ENCODE peak calls at places on chromosomes 16 and 17, in six cellular contexts. Z is AG09319, Q is IMR-90, M is keratinocyte, L is osteocyte, F is glutamatergic neuron. E is an unnamed sample.
A peak's percentile ranks its signal among the peaks of the same experiment; 100 is the strongest.

GRCh38 chr16:67939507-67940435 is 3.1 kb upstream of the PSMB10 start:
- DNase-seq in Z (no peak), Q (no peak), M (no peak), L (no peak), F (no peak), E (no peak)

GRCh38 chr17:1486802-1487695 is 5.4 kb downstream of the MYO1C start:
- DNase-seq in Z (no peak), Q (no peak), M (peak; percentile 71), L (peak; percentile 91), F (peak; percentile 84), E (no peak)

GRCh38 chr16:58197314-58198012 is 443 bp downstream of the CSNK2A2 start:
- DNase-seq in Z (no peak), Q (no peak), M (no peak), L (no peak), F (peak; percentile 24), E (no peak)

GRCh38 chr16:14427371-14427948 is 202.6 kb downstream of the PARN start:
- DNase-seq in Z (no peak), Q (peak; percentile 31), M (no peak), L (no peak), F (no peak), E (no peak)

GRCh38 chr17:51164911-51165679 is 1.1 kb upstream of the NME2 start:
- DNase-seq in Z (no peak), Q (no peak), M (no peak), L (no peak), F (peak; percentile 60), E (no peak)

GRCh38 chr16:48561960-48562393 is 48.0 kb downstream of the N4BP1 start:
- DNase-seq in Z (no peak), Q (peak; percentile 31), M (no peak), L (no peak), F (no peak), E (peak; percentile 43)

GRCh38 chr17:80187493-80187892 is 17.7 kb downstream of the CARD14 start:
- DNase-seq in Z (peak; percentile 24), Q (no peak), M (no peak), L (no peak), F (no peak), E (no peak)

GRCh38 chr17:49621946-49622529 is 46.4 kb downstream of the NXPH3 start:
- DNase-seq in Z (no peak), Q (no peak), M (no peak), L (no peak), F (no peak), E (no peak)

GRCh38 chr17:21001111-21001812 is 41.5 kb downstream of the USP22 start:
- DNase-seq in Z (no peak), Q (no peak), M (no peak), L (no peak), F (no peak), E (no peak)

GRCh38 chr17:2903193-2903974 is 107.1 kb downstream of the RAP1GAP2 start:
- DNase-seq in Z (no peak), Q (no peak), M (no peak), L (no peak), F (no peak), E (no peak)

GRCh38 chr16:89210904-89211515 is 6.5 kb upstream of the ZNF778 start:
- DNase-seq in Z (no peak), Q (peak; percentile 27), M (no peak), L (no peak), F (peak; percentile 52), E (no peak)

GRCh38 chr17:42389902-42390301 is 1.7 kb upstream of the STAT3 start:
- DNase-seq in Z (no peak), Q (no peak), M (no peak), L (no peak), F (no peak), E (no peak)

GRCh38 chr17:58319181-58320162 is 9.1 kb downstream of the TSPOAP1 start:
- DNase-seq in Z (no peak), Q (no peak), M (no peak), L (no peak), F (peak; percentile 9), E (no peak)

GRCh38 chr16:2473999-2474876 is 689 bp upstream of the TBC1D24 start:
- DNase-seq in Z (no peak), Q (peak; percentile 27), M (no peak), L (no peak), F (peak; percentile 63), E (no peak)

GRCh38 chr17:42667088-42667951 is 8.2 kb downstream of the TUBG2 start:
- DNase-seq in Z (no peak), Q (peak; percentile 73), M (no peak), L (peak; percentile 89), F (no peak), E (no peak)

GRCh38 chr16:53249331-53249730 is 184.9 kb upstream of the RBL2 start:
- DNase-seq in Z (no peak), Q (no peak), M (no peak), L (no peak), F (no peak), E (no peak)
- TF ChIP-seq CTCF in Z (no peak), Q (no peak), M (no peak), L (no peak), F (no peak), E (no peak)

GRCh38 chr16:10579965-10580918 is at the start of gene EMP2:
- DNase-seq in Z (peak; percentile 28), Q (peak; percentile 65), M (no peak), L (no peak), F (peak; percentile 73), E (no peak)
- TF ChIP-seq CTCF in Z (peak; percentile 67), Q (peak; percentile 57), M (peak; percentile 55), L (peak; percentile 48), F (peak; percentile 38), E (peak; percentile 71)

DNA sequence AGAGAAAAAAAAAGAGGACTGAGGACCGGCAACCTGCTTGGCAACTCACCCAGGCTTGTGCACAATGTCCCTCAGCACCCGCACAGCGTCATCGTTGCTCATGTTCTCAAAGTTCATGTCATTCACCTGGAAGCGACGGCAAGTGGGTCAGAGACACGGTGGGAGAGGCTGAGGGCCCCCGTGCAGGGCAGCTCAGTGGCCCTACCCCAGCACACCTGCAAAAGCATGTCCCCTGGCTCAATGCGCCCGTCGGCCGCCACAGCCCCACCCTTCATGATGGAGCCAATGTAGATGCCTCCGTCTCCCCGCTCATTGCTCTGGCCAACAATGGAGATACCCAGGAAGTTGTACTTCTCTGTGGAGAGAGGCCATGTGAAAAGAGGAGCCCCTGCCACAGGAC is 5.4 kb downstream of the DVL2 start:
- DNase-seq in Z (no peak), Q (no peak), M (no peak), L (no peak), F (no peak), E (no peak)
- TF ChIP-seq CTCF in Z (no peak), Q (no peak), M (no peak), L (no peak), F (no peak), E (no peak)

DNA sequence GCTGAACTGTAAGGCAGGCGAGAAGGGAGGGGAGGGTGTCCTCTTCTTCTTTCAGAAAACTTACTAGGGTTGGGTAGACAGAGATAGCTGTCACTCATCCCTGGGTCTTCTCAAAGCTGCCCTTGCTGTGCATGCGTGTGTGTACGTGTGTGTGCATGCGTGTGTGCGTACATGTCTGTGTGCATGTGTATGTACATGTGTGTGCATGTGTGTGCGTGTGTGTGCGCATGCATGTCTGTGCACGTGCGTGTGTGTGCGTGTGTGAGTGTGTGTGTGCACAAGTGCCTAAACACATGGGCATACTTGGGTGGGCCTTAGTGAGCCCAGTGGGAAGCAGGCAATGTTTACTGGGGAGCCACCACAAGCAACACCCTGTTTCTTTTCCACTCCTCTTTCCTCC is 154.8 kb upstream of the TNRC6C start:
- DNase-seq in Z (no peak), Q (no peak), M (no peak), L (no peak), F (no peak), E (no peak)
- TF ChIP-seq CTCF in Z (no peak), Q (no peak), M (no peak), L (no peak), F (no peak), E (no peak)

GRCh38 chr16:81702506-81702905 is 76.6 kb upstream of the PLCG2 start:
- DNase-seq in Z (no peak), Q (no peak), M (no peak), L (no peak), F (no peak), E (no peak)
- TF ChIP-seq CTCF in Z (no peak), Q (no peak), M (no peak), L (no peak), F (no peak), E (no peak)

GRCh38 chr17:68511671-68512246 is 471 bp upstream of the PRKAR1A start:
- DNase-seq in Z (no peak), Q (peak; percentile 65), M (no peak), L (peak; percentile 93), F (peak; percentile 94), E (no peak)
- TF ChIP-seq CTCF in Z (no peak), Q (peak; percentile 22), M (no peak), L (peak; percentile 28), F (no peak), E (no peak)

DNA sequence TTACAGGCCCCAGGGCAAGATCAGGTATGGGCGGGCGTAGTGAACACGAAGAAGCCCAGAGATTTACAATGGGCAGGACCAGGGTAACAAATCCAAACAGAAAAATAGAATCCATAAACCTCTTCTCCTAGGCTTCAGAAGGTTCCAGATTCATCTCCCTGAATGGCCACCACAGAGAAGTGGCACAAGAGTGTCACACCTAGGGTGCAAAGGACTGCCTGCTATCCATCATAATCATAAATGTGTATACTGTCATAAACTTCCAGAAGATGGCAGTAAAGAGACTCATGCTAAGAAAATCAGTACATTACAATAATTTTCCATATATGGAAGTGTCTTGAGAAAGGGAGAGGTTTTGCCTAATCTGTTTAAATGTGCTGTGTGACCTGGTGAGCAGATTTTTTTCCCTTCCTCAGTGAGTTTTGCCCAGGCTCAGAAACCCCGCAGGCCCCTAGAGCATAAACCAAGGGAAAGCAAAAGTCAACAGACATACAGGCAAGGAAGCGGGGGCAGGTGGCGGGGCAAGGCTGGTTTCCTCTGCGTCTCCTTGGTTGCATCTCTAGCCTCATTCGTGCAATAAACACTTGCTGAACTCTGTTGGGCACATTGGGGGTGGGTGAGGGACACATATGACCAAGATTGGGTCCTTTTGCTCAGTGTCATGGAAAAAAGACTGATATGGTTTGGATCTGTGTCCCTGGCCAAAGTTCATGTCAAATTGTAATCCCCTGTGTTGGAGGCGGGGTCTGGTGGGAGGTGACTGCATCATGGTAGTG is 92.0 kb upstream of the CDH5 start:
- DNase-seq in Z (no peak), Q (peak; percentile 44), M (no peak), L (peak; percentile 65), F (no peak), E (no peak)
- TF ChIP-seq CTCF in Z (peak; percentile 38), Q (peak; percentile 37), M (peak; percentile 38), L (peak; percentile 53), F (peak; percentile 33), E (peak; percentile 27)

DNA sequence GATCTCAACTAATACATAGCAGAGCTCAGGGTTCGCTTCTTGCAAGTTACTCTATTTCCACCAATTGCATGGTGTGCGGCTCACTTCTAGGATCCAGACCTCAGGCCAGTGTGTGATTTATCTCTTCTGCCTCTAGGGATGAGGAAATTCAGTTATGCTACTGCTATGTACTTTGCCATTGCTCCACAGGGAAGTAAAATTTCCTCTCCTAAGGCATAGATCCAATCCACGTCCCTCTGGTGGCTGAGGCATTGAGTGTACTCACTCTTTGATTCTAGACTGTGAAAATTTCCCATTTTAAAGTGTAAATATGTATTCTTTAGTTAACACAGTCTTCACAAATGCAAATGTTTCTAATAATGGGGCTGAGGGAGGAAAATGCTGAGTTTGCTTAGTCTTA is 214.1 kb downstream of the HS3ST3B1 start:
- DNase-seq in Z (no peak), Q (no peak), M (no peak), L (no peak), F (no peak), E (no peak)
- TF ChIP-seq CTCF in Z (no peak), Q (no peak), M (no peak), L (peak; percentile 11), F (no peak), E (no peak)